ENCODE peak calls at places on chromosomes 11 and 22, in ten cellular contexts. L is DMS153, Q is HuH-7.5, T is EH, R is AG09309, P is midbrain, F is memory B cell, U is iPS DF 6.9, I is kidney epithelial cell, W is AG04449. H is an unnamed sample.

GRCh38 chr11:8222820-8223512 is 40.7 kb downstream of the LMO1 start:
- DNase-seq in R (no peak), T (no peak), I (no peak), L (no peak), W (no peak), Q (no peak), F (no peak), U (no peak), P (no peak), H (no peak)

GRCh38 chr22:33000342-33001280 is 57.6 kb downstream of the SYN3 start:
- DNase-seq in L (no peak), I (no peak), W (no peak), T (peak; percentile 53), R (no peak), P (peak; percentile 49), Q (no peak), U (peak; percentile 72), F (peak; percentile 24), H (peak; percentile 17)

GRCh38 chr11:116078101-116078561 is 573.9 kb upstream of the CADM1 start:
- DNase-seq in F (no peak), W (no peak), P (no peak), R (no peak), T (no peak), I (no peak), Q (no peak), L (peak; percentile 17), U (no peak), H (no peak)

GRCh38 chr11:119512373-119512772 is 89.4 kb upstream of the THY1 start:
- DNase-seq in R (no peak), L (no peak), I (no peak), W (no peak), F (no peak), Q (no peak), U (no peak), P (no peak), T (no peak), H (no peak)

GRCh38 chr11:128157423-128158298 is 429.7 kb downstream of the ETS1 start:
- DNase-seq in P (peak; percentile 69), T (peak; percentile 81), Q (peak; percentile 8), I (no peak), W (no peak), R (peak; percentile 55), U (no peak), L (peak; percentile 57), F (peak; percentile 59), H (peak; percentile 61)

GRCh38 chr11:95132956-95133355 is 43.3 kb downstream of the ENDOD1 start:
- DNase-seq in U (no peak), T (no peak), P (no peak), L (no peak), R (no peak), W (no peak), I (no peak), Q (no peak), F (no peak), H (no peak)

GRCh38 chr22:42937164-42937854 is 77.6 kb downstream of the PACSIN2 start:
- DNase-seq in Q (no peak), P (no peak), I (no peak), R (peak; percentile 51), L (no peak), W (peak; percentile 52), T (peak; percentile 87), U (no peak), F (peak; percentile 44), H (peak; percentile 66)

GRCh38 chr22:48950151-48950915 is 877.3 kb downstream of the BRD1 start:
- DNase-seq in F (no peak), W (no peak), I (no peak), Q (no peak), R (no peak), L (no peak), T (no peak), U (no peak), P (no peak), H (no peak)

H was measured in naive B cell.